ENCODE peak calls at places on chromosomes 2 and 18, in six cellular contexts. W, I, K, F, C and M are unnamed samples.

GRCh38 chr2:183723278-183723677 is 599.0 kb downstream of the NUP35 start:
- DNase-seq in W (no peak), I (no peak), K (no peak), F (no peak), C (no peak), M (no peak)

GRCh38 chr2:124542932-124543640 is 518.0 kb downstream of the CNTNAP5 start:
- DNase-seq in W (no peak), I (no peak), K (no peak), F (no peak), C (no peak), M (no peak)

GRCh38 chr2:12930382-12930781 is 213.6 kb downstream of the TRIB2 start:
- DNase-seq in W (no peak), I (no peak), K (no peak), F (no peak), C (no peak), M (no peak)

GRCh38 chr2:108620656-108621055 is 86.4 kb downstream of the LIMS1 start:
- DNase-seq in W (no peak), I (no peak), K (no peak), F (no peak), C (no peak), M (no peak)

GRCh38 chr2:65018141-65018582 is 29.0 kb downstream of the SLC1A4 start:
- DNase-seq in W (no peak), I (no peak), K (no peak), F (no peak), C (no peak), M (no peak)

GRCh38 chr2:236874866-236875481 is 210.7 kb upstream of the COPS8 start:
- DNase-seq in W (no peak), I (no peak), K (no peak), F (no peak), C (no peak), M (no peak)

GRCh38 chr2:220077488-220077887 is 450.1 kb downstream of the SLC4A3 start:
- DNase-seq in W (no peak), I (peak), K (no peak), F (peak), C (no peak), M (peak)

GRCh38 chr2:226115832-226116200 is 683.8 kb downstream of the IRS1 start:
- DNase-seq in W (no peak), I (peak), K (no peak), F (no peak), C (no peak), M (peak)

GRCh38 chr2:9519250-9519649 is 36.4 kb downstream of the ADAM17 start:
- DNase-seq in W (no peak), I (no peak), K (no peak), F (peak), C (no peak), M (no peak)

GRCh38 chr2:66443183-66443976 is 8.5 kb downstream of the MEIS1 start:
- DNase-seq in W (no peak), I (no peak), K (no peak), F (no peak), C (no peak), M (no peak)

GRCh38 chr2:238461051-238461450 is 34.3 kb downstream of the ASB1 start:
- DNase-seq in W (no peak), I (no peak), K (no peak), F (no peak), C (no peak), M (no peak)

GRCh38 chr2:12169060-12169406 is 422.6 kb downstream of the LPIN1 start:
- DNase-seq in W (no peak), I (peak), K (no peak), F (peak), C (no peak), M (peak)

GRCh38 chr2:64562148-64562784 is 38.1 kb downstream of the AFTPH start:
- DNase-seq in W (no peak), I (peak), K (no peak), F (peak), C (no peak), M (peak)

GRCh38 chr2:181861379-181861778 is 30.2 kb upstream of the ITPRID2 start:
- DNase-seq in W (no peak), I (no peak), K (no peak), F (no peak), C (no peak), M (no peak)

GRCh38 chr18:13273800-13274199 is 55.2 kb downstream of the LDLRAD4 start:
- DNase-seq in W (no peak), I (no peak), K (no peak), F (no peak), C (no peak), M (no peak)

GRCh38 chr2:71306762-71307161 is 24.8 kb upstream of the ZNF638 start:
- DNase-seq in W (no peak), I (peak), K (no peak), F (no peak), C (no peak), M (peak)

GRCh38 chr2:224820283-224820991 is 104.3 kb upstream of the CCDC195 start:
- DNase-seq in W (no peak), I (no peak), K (no peak), F (peak), C (peak), M (no peak)

GRCh38 chr18:3667255-3668137 is 217.5 kb downstream of the TGIF1 start:
- DNase-seq in W (no peak), I (no peak), K (no peak), F (no peak), C (no peak), M (no peak)

GRCh38 chr18:49668583-49669290 is 106.9 kb downstream of the LIPG start:
- DNase-seq in W (no peak), I (peak), K (no peak), F (no peak), C (no peak), M (no peak)

GRCh38 chr2:55707751-55708150 is 14.1 kb upstream of the PNPT1 start:
- DNase-seq in W (no peak), I (no peak), K (no peak), F (no peak), C (no peak), M (no peak)

GRCh38 chr18:50203801-50204604 is 9.1 kb upstream of the MYO5B start:
- DNase-seq in W (peak), I (peak), K (peak), F (peak), C (peak), M (no peak)

GRCh38 chr2:213806125-213806726 is 522.0 kb downstream of the SPAG16 start:
- DNase-seq in W (no peak), I (peak), K (peak), F (peak), C (no peak), M (peak)

GRCh38 chr2:207792244-207792785 is 22.6 kb upstream of the FZD5 start:
- DNase-seq in W (peak), I (peak), K (peak), F (peak), C (peak), M (peak)

GRCh38 chr2:209351636-209352035 is 72.2 kb upstream of the MAP2 start:
- DNase-seq in W (no peak), I (no peak), K (no peak), F (no peak), C (no peak), M (no peak)

GRCh38 chr2:18473241-18473841 is 87.1 kb downstream of the RDH14 start:
- DNase-seq in W (no peak), I (peak), K (no peak), F (peak), C (no peak), M (peak)

GRCh38 chr18:76451475-76452331 is 43.3 kb downstream of the ZNF516 start:
- DNase-seq in W (no peak), I (no peak), K (no peak), F (no peak), C (no peak), M (no peak)

GRCh38 chr18:65954372-65954771 is 203.6 kb downstream of the CDH7 start:
- DNase-seq in W (no peak), I (no peak), K (no peak), F (no peak), C (no peak), M (no peak)

GRCh38 chr18:57052173-57052572 is 94.7 kb upstream of the BOD1L2 start:
- DNase-seq in W (peak), I (no peak), K (peak), F (no peak), C (no peak), M (no peak)
- TF ChIP-seq CTCF in W (peak), I (no peak), K (peak), F (no peak), C (no peak), M (no peak)

GRCh38 chr2:160408205-160408561 is 85.4 kb downstream of the RBMS1 start:
- DNase-seq in W (no peak), I (no peak), K (no peak), F (no peak), C (no peak), M (no peak)

GRCh38 chr2:160406591-160407392 is 86.8 kb downstream of the RBMS1 start:
- DNase-seq in W (peak), I (peak), K (peak), F (peak), C (peak), M (peak)

GRCh38 chr2:160409480-160409879 is 84.1 kb downstream of the RBMS1 start:
- DNase-seq in W (no peak), I (no peak), K (no peak), F (no peak), C (no peak), M (no peak)

GRCh38 chr2:160408575-160409291 is 84.9 kb downstream of the RBMS1 start:
- DNase-seq in W (no peak), I (no peak), K (no peak), F (no peak), C (no peak), M (peak)

DNA sequence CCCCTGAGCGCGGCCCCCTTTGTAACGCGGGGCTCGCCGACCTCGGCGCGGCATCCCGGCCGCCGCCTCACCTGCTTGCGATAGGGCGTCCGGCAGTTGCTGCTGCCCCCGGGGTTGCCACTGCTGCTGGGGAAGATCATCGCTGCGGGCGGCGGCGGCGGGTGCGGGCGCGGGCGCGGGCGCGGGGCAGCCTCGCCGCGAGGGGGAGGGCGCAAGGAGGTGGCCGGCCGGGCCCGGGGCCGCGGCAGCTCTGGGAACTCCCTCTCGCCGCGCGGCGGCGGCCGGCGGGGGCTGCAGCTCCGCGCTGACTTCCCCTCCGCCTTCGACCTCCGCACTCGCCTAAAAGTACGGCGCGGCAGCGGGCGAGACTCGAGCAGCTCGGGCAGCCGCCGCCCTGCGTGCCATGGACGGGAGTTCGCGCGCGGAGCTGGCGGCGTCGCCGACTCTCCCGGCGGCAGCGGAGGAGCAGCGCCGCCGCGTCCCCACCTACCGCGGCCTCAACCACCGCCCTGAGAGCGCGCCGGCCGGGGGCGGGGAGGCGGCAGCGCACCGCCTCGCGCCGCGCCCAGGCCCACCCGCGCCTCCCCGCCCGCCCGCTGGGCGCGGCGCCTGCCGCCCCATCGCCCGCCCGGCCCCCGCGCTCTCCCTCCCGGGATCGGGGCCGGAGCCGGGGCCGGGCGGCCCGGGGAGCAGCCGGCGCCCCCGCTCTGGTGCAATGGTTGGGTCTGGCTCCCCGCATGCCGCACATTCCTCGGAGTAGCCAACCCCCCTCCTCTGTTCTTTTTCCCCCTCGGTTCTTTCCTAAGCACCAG is 86.0 kb downstream of the RBMS1 start:
- DNase-seq in W (peak), I (peak), K (peak), F (peak), C (peak), M (peak)
- TF ChIP-seq CTCF in W (no peak), I (no peak), K (no peak), F (no peak), C (no peak), M (no peak)

GRCh38 chr2:239688098-239688497 is 287.3 kb upstream of the HDAC4 start:
- DNase-seq in W (no peak), I (no peak), K (no peak), F (no peak), C (no peak), M (no peak)
- TF ChIP-seq CTCF in W (no peak), I (no peak), K (no peak), F (no peak), C (no peak), M (no peak)

GRCh38 chr2:20626698-20627471 is 24.0 kb downstream of the HS1BP3 start:
- DNase-seq in W (no peak), I (no peak), K (no peak), F (no peak), C (no peak), M (no peak)
- TF ChIP-seq CTCF in W (no peak), I (no peak), K (no peak), F (no peak), C (no peak), M (no peak)

GRCh38 chr18:6374935-6375529 is 39.7 kb downstream of the L3MBTL4 start:
- DNase-seq in W (no peak), I (no peak), K (no peak), F (no peak), C (no peak), M (no peak)
- TF ChIP-seq CTCF in W (no peak), I (no peak), K (no peak), F (no peak), C (no peak), M (no peak)